ENCODE peak calls at places on chromosome 20, in five cellular contexts. D is tibial nerve, W is trophoblast cell, P is tibial artery, K is breast epithelium. G is an unnamed sample.
A peak's percentile ranks its signal among the peaks of the same experiment; 100 is the strongest.

GRCh38 chr20:23130622-23130916 is 44.4 kb upstream of the CD93 start:
- DNase-seq in W (no peak), K (no peak), D (no peak), P (no peak), G (no peak)

GRCh38 chr20:38863024-38863851 is 57.7 kb downstream of the PPP1R16B start:
- DNase-seq in D (no peak), K (no peak), W (no peak), P (no peak), G (no peak)

GRCh38 chr20:258963-259362 is 1.4 kb downstream of the DEFB132 start:
- DNase-seq in K (no peak), P (no peak), W (no peak), D (no peak), G (no peak)

GRCh38 chr20:32415494-32415893 is 57.4 kb downstream of the ASXL1 start:
- DNase-seq in D (no peak), K (no peak), P (no peak), W (no peak), G (no peak)

GRCh38 chr20:49149281-49150045 is 38.7 kb downstream of the STAU1 start:
- DNase-seq in P (no peak), W (no peak), D (no peak), K (no peak), G (no peak)

GRCh38 chr20:53609501-53610445 is 16.1 kb upstream of the ZNF217 start:
- DNase-seq in W (no peak), D (no peak), K (no peak), P (no peak), G (no peak)

GRCh38 chr20:1688886-1689538 is 31.4 kb upstream of the SIRPG start:
- DNase-seq in W (no peak), K (no peak), P (no peak), D (no peak), G (peak; percentile 11)

GRCh38 chr20:58985656-58986055 is 4.6 kb downstream of the NELFCD start:
- DNase-seq in K (no peak), W (no peak), D (peak; percentile 14), P (peak; percentile 64), G (no peak)

GRCh38 chr20:16260911-16261310 is 312.3 kb downstream of the KIF16B start:
- DNase-seq in K (no peak), P (no peak), D (no peak), W (no peak), G (no peak)

GRCh38 chr20:61353261-61353995 is 101.4 kb downstream of the CDH4 start:
- DNase-seq in D (no peak), W (no peak), P (no peak), K (no peak), G (no peak)

GRCh38 chr20:52425253-52425652 is 233.7 kb upstream of the ZFP64 start:
- DNase-seq in P (no peak), W (peak; percentile 5), K (no peak), D (no peak), G (no peak)

GRCh38 chr20:53413188-53413631 is 180.4 kb downstream of the ZNF217 start:
- DNase-seq in P (no peak), K (no peak), W (peak; percentile 63), D (no peak), G (peak; percentile 87)

GRCh38 chr20:43102394-43102793 is 87.3 kb downstream of the PTPRT start:
- DNase-seq in P (no peak), W (no peak), D (no peak), K (no peak), G (peak; percentile 11)

GRCh38 chr20:9520096-9520495 is 5.7 kb downstream of the LAMP5 start:
- DNase-seq in D (no peak), P (no peak), K (no peak), W (no peak), G (no peak)

GRCh38 chr20:21019831-21020655 is 86.1 kb downstream of the LINC00237 start:
- DNase-seq in W (no peak), P (no peak), K (no peak), D (no peak), G (no peak)

GRCh38 chr20:37378785-37379598 is 33.1 kb downstream of the SRC start:
- DNase-seq in D (no peak), W (no peak), K (no peak), P (peak; percentile 52), G (no peak)

GRCh38 chr20:35762461-35762860 is 9.4 kb upstream of the PHF20 start:
- DNase-seq in W (peak; percentile 84), K (no peak), D (no peak), P (no peak), G (no peak)

GRCh38 chr20:14114049-14114448 is 118.7 kb downstream of the MACROD2 start:
- DNase-seq in K (no peak), W (no peak), P (no peak), D (no peak), G (no peak)

GRCh38 chr20:325889-326644 is 715 bp downstream of the SOX12 start:
- DNase-seq in D (no peak), P (peak; percentile 86), W (peak; percentile 31), K (peak; percentile 72), G (no peak)

GRCh38 chr20:17723301-17723691 is 23.5 kb downstream of the BANF2 start:
- DNase-seq in P (no peak), W (no peak), K (no peak), D (no peak), G (no peak)

GRCh38 chr20:7742479-7742878 is 197.8 kb downstream of the HAO1 start:
- DNase-seq in D (no peak), K (no peak), W (no peak), P (no peak), G (no peak)

GRCh38 chr20:6017467-6017866 is 36.4 kb downstream of the LRRN4 start:
- DNase-seq in K (no peak), D (no peak), W (no peak), P (no peak), G (no peak)

GRCh38 chr20:35111141-35111888 is 18.7 kb upstream of the TRPC4AP start:
- DNase-seq in K (no peak), D (no peak), P (no peak), W (no peak), G (no peak)

GRCh38 chr20:38229376-38230252 is 30.9 kb downstream of the KIAA1755 start:
- DNase-seq in D (no peak), P (no peak), W (no peak), K (no peak), G (no peak)

GRCh38 chr20:31977080-31977479 is 9.1 kb downstream of the XKR7 start:
- DNase-seq in W (no peak), K (no peak), D (no peak), P (no peak), G (no peak)

GRCh38 chr20:19603390-19603753 is 154.7 kb upstream of the RIN2 start:
- DNase-seq in W (no peak), D (no peak), P (no peak), K (no peak), G (no peak)
- H3K27ac ChIP-seq in W (no peak overlapping the region), D (no peak overlapping the region), P (no peak overlapping the region), K (no peak overlapping the region), G (no peak overlapping the region)

DNA sequence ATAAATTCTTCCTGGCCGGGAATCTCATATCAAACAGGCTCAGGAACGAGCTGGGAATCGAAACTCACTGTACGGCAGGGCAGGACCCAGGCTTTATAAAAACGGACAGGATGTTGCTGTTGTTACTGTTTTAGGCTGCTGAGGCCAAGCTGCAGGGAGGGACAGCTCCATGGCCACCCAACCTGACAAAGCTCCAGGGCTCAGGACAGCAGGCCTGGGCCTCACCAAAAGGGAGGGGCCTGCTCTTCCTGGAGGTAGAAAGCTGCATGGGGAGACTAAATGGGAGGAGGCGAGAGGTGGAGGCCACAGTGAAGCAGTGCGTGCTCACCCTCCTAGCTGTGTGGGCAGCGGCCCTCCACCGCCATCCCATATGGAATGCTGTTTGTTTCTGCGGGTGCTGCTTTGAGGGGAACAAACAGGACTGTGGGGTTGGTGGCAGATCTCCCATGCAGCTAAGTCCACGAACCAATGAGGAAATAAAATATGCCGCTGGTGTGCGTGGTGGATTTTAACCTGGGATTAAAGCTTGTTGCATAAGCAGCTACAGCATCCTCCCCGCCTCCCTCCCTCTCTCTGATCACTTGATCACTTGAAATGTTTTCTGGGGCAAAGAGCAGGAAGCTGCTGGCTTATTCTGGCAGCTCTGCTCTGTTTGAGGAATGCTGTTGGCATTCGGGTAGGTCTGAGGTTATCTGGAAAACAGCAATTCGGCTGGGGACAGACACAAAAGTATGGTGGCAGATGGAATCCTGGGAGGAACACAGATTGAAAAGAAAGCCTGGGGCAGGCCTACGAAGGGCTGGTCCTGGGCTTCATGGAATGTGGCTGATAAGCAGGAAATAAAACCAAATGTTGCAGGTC is 2.4 kb upstream of the ZMYND8 start:
- DNase-seq in K (peak; percentile 83), P (peak; percentile 94), W (peak; percentile 95), D (peak; percentile 72), G (no peak)
- H3K4me3 ChIP-seq in K (peak overlapping the region; percentile 30), P (peak overlapping the region; percentile 26), W (no peak overlapping the region), D (no peak overlapping the region), G (no peak overlapping the region)

GRCh38 chr20:62806383-62807050 is 1.9 kb downstream of the OGFR start:
- DNase-seq in W (no peak), P (no peak), K (no peak), D (no peak), G (no peak)

GRCh38 chr20:62804021-62804631 is 509 bp upstream of the OGFR start:
- DNase-seq in W (no peak), K (no peak), D (no peak), P (no peak), G (no peak)

GRCh38 chr20:62805711-62806382 is 1.2 kb downstream of the OGFR start:
- DNase-seq in P (no peak), D (no peak), K (no peak), W (no peak), G (no peak)

GRCh38 chr20:62804632-62805364 is at the start of gene OGFR:
- DNase-seq in P (peak; percentile 81), K (no peak), D (peak; percentile 55), W (no peak), G (no peak)

DNA sequence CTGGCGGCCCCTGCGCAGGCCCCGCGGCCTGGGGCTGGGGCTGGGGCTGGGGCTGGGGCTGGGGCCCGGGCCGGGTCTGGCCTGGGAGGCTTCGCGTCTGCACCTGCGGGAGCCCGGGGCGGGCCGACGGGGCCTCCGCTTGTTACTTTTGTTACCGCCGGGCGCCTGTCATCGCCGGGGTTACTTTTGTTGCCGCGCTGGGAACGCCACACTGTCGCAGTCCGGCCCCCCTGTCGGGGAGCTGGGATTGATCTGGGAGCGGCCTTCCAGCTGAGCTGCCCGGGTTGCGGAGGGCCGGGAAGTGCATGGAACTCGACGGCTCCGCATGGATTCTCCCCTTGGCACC is 703 bp downstream of the OGFR start:
- DNase-seq in K (no peak), D (no peak), W (no peak), P (no peak), G (no peak)
- H3K36me3 ChIP-seq in K (peaks cover 7% of the 10 kb centered on the region), D (no peaks in the 10 kb centered on the region), W (peaks cover 38% of the 10 kb centered on the region), P (peaks cover 27% of the 10 kb centered on the region), G (peaks cover 18% of the 10 kb centered on the region)

DNA sequence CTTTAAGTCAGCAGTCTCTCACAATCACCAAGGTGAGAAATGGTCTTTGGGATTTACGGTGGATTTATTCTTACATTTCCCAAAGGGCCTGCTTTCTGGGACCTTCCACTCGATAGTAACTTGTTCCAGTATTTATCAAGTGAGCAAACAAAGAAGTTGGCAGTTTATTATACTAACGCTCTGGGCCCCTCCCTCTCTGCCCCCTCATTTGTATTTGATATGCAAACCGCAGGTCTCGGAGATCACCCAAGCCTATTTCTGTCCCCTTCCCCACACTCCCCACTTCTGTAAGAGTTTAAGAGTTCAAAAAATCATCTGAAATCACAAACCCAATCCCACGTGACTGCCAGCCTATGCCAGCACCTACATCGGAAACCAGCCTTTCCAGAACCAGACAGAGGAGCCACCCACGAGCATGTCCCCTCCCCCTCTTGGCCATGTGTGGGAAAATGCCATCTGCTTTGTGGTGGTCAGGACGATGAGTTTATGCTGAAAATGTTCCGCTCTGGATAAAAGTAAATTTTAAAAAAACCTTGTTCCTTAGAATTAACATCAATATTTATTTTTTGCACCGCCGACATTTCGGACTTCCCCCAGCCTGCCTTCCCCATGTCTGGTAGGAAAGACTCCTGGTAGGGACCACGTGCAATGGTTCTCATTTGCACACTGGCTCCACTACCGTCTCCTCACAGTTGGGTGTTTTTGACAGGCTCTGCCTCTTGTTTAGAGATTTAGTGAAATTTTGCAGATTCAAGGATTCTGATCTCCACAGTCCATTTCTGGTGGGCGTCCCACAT is 281.0 kb downstream of the TFAP2C start:
- DNase-seq in D (no peak), K (no peak), P (no peak), W (no peak), G (no peak)
- H3K27ac ChIP-seq in D (no peak overlapping the region), K (no peak overlapping the region), P (no peak overlapping the region), W (no peak overlapping the region), G (no peak overlapping the region)

G was measured in iPS DF 6.9.